ENCODE peak calls at places on chromosomes 11 and 22, in seven cellular contexts. A is K562, B is HepG2, J is GM12891, W is SK-N-SH, E is H1, F is GM12878. Z is an unnamed sample.

GRCh38 chr22:28891156-28891733 is 7.9 kb downstream of the ZNRF3 start:
- DNase-seq in B (no peak), F (no peak), A (no peak), J (no peak), E (no peak), W (peak), Z (no peak)

GRCh38 chr22:49992921-49993648 is 19.5 kb downstream of the IL17REL start:
- DNase-seq in B (peak), J (peak), F (no peak), E (no peak), A (peak), W (peak), Z (peak)

GRCh38 chr11:103619938-103620337 is 416.5 kb upstream of the DDI1 start:
- DNase-seq in E (no peak), W (no peak), A (no peak), B (no peak), F (no peak), J (no peak), Z (no peak)

GRCh38 chr11:46175401-46176002 is 54.2 kb upstream of the PHF21A start:
- DNase-seq in J (no peak), W (no peak), E (no peak), F (no peak), B (no peak), A (no peak), Z (no peak)

GRCh38 chr11:130726234-130726559 is 190.1 kb downstream of the SNX19 start:
- DNase-seq in E (no peak), J (no peak), B (no peak), A (no peak), W (no peak), F (no peak), Z (no peak)

GRCh38 chr22:38628444-38628843 is 27.7 kb downstream of the FAM227A start:
- DNase-seq in J (no peak), E (no peak), W (no peak), A (no peak), F (no peak), B (no peak), Z (no peak)

GRCh38 chr22:37672920-37673453 is 2.4 kb upstream of the LGALS1 start:
- DNase-seq in W (no peak), E (no peak), J (no peak), A (no peak), B (no peak), F (no peak), Z (no peak)

GRCh38 chr11:72712876-72713275 is 38.7 kb upstream of the PDE2A start:
- DNase-seq in F (no peak), E (no peak), W (peak), A (no peak), B (no peak), J (no peak), Z (no peak)

GRCh38 chr11:17221968-17222367 is 14.2 kb upstream of the PIK3C2A start:
- DNase-seq in F (no peak), B (no peak), E (no peak), A (no peak), J (no peak), W (no peak), Z (no peak)

GRCh38 chr11:74559934-74560309 is 32.5 kb upstream of the POLD3 start:
- DNase-seq in J (no peak), W (no peak), A (no peak), F (no peak), B (no peak), E (no peak), Z (no peak)

GRCh38 chr11:130871616-130872015 is 44.7 kb downstream of the SNX19 start:
- DNase-seq in J (no peak), W (no peak), A (no peak), E (no peak), B (no peak), F (no peak), Z (no peak)

GRCh38 chr11:59551651-59552521 is 40.5 kb downstream of the OR4D9 start:
- DNase-seq in B (peak), A (peak), W (peak), F (no peak), J (no peak), E (no peak), Z (no peak)

GRCh38 chr11:130156108-130157022 is 3.2 kb upstream of the ST14 start:
- DNase-seq in F (no peak), E (no peak), B (no peak), J (no peak), A (no peak), W (no peak), Z (no peak)

GRCh38 chr11:96905663-96906062 is 515.9 kb downstream of the JRKL start:
- DNase-seq in F (no peak), B (no peak), J (no peak), A (no peak), E (no peak), W (no peak), Z (no peak)
- TF ChIP-seq TAF1 in F (no peak), B (no peak), J (no peak), A (no peak), E (no peak), W (no peak), Z (no peak)

GRCh38 chr22:47055073-47055355 is 292.6 kb downstream of the TBC1D22A start:
- DNase-seq in E (no peak), W (no peak), J (no peak), B (no peak), A (no peak), F (no peak), Z (no peak)
- TF ChIP-seq TAF1 in E (no peak), W (no peak), J (no peak), B (no peak), A (no peak), F (no peak), Z (no peak)

DNA sequence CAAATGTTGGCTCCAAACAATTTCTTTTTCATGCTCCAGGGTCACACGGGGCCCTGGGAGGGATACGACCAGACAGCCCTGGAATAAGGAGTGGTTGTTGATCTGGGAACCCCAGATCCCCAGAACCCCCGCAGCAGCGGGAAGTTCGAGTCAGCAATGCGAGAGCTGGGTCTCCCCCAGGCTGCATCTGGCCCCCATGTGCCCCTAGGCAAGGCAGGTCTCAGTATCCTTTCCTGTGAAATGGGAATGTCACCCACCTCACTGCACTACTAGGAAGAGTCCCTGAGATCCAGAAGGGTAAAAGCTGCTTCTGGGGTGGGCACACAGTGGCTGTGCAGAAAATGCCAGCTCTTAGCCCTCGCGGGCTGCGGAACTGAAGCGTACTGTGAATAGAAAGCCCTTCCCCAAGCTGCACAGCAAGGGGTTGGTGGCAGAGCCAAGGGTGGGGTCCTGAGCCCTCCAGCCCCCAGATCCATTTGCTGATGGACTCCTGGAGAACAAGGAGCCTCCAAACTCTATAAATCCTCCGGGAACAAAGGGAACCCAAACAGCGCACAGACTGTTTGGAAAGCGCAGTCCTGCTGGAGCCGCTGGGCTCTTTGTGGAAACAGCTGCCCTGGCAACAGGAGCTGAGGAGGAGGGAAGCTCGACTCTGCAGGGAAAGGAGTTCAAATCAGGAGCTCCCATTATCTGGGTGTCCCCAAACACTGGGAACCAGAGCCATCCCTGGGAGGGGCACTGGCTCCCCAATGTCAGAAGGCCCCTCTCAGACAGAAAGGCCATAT is 68.2 kb upstream of the SHISAL1 start:
- DNase-seq in E (no peak), B (no peak), J (no peak), F (no peak), W (no peak), A (no peak), Z (no peak)
- TF ChIP-seq TAF1 in E (no peak), B (no peak), J (no peak), F (no peak), W (no peak), A (no peak), Z (no peak)

GRCh38 chr11:68014157-68014965 is 4.2 kb downstream of the ALDH3B1 start:
- DNase-seq in J (no peak), E (no peak), F (no peak), A (no peak), W (no peak), B (no peak), Z (no peak)
- TF ChIP-seq TAF1 in J (no peak), E (no peak), F (no peak), A (no peak), W (no peak), B (no peak), Z (no peak)

DNA sequence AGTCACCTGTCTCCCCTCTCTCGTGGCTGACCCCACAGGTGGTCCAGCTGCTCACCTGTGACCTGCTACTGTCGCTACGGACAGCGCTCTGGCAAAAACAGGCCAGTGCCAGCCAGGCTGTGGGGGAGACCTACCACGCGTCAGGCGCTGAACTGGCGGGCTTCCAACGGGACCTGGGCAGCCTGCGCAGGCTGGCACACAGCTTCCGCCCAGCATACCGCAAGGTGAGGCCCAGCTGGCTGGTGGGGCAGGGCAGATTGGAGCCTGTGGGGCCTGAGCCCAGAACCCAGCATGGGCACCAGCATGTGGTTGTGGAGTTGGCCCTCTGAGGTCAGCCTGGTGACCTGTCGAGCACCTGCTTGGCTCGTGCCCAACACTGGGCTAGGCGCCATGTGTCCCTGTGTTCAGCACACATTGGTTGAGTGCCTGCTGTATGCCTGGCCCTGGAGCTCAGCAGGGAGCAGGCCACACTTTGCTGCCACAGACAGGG is 11.9 kb downstream of the SHISA8 start:
- DNase-seq in B (no peak), A (no peak), W (no peak), E (no peak), J (no peak), F (no peak), Z (no peak)
- TF ChIP-seq TAF1 in B (no peak), A (no peak), W (no peak), E (no peak), J (no peak), F (no peak), Z (no peak)

DNA sequence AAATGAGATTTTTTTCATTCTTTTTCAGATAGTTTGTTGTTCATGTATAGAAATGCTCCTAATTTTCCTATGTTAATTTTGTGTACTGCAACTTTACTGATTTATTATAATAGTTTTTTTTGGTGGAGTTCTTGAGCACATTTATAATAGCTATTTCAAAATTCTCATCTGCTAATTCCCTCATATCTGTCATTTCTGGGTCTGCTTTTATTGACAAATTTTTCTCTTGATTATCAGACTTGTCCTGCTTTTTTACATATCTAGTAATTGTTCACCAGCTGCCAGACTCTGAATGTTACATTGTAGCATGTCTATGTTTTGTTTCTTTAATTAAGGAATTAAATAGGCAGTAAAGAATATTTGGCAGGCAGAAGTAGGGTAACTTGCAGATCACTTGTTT is 60.9 kb upstream of the PARVA start:
- DNase-seq in F (no peak), B (no peak), E (no peak), W (no peak), A (no peak), J (no peak), Z (no peak)
- TF ChIP-seq TAF1 in F (no peak), B (no peak), E (no peak), W (no peak), A (no peak), J (no peak), Z (no peak)

DNA sequence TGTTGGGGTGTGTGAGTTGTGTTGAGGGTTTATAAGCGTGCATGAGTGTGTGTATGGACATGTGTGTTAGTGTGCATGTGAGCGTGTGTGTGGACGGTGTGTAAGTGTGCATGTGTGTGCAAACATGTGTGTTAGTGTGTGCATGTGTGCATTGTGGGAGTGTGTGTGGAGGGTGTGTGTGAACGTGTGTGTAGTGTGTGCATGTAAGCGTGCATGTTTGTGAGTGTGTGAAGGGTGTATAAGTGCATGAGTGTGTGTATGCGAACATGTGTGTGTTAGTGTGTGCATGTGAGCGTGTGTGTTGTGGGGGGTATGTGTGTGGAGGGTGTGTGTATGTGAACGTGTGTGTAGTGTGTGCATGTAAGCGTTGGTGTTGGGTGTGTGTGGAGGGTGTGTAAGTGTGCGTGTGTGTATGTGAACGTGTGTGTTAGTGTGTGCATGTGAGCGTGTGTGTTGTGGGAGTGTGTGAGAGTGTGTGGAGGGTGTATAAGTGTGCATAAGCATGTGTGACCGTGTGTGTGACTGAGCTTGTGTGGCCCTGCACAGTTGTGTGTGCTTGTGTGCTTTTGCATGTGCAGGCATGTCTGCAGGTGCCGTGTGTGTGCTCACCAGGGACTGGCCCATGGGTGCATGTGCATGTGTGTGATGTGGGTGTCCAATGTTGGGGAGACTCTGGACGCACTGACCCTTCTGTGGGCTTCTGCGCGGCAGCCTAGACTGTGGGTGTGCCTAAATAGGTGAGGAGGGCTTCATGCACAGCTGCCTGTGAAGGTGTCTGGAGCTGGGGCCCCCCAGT is 866.2 kb downstream of the TBC1D22A start:
- DNase-seq in J (no peak), F (no peak), B (no peak), A (no peak), E (no peak), W (no peak), Z (no peak)
- TF ChIP-seq TAF1 in J (no peak), F (no peak), B (no peak), A (no peak), E (no peak), W (no peak), Z (no peak)

DNA sequence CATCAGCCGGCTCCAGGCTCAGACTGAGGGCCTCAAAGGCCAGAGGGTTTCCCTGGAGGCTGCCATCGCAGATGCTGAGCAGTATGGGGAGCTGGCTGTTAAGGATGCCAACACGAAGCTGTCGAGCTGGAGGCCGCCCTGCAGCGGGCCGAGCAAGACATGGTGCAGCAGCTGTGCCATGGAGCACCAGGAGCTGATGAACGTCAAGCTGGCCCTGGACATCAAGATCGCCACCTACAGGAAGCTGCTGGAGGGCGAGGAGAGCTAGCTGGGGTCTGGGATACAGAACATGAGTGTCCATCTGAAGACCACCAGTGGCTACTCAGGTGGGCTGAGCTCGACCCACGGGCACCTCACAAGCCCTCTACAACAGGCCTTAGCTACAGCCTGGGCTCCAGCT is 4.0 kb upstream of the SCUBE2 start:
- DNase-seq in B (no peak), W (no peak), A (no peak), E (no peak), J (no peak), F (no peak), Z (no peak)
- TF ChIP-seq TAF1 in B (no peak), W (no peak), A (no peak), E (no peak), J (no peak), F (no peak), Z (no peak)

DNA sequence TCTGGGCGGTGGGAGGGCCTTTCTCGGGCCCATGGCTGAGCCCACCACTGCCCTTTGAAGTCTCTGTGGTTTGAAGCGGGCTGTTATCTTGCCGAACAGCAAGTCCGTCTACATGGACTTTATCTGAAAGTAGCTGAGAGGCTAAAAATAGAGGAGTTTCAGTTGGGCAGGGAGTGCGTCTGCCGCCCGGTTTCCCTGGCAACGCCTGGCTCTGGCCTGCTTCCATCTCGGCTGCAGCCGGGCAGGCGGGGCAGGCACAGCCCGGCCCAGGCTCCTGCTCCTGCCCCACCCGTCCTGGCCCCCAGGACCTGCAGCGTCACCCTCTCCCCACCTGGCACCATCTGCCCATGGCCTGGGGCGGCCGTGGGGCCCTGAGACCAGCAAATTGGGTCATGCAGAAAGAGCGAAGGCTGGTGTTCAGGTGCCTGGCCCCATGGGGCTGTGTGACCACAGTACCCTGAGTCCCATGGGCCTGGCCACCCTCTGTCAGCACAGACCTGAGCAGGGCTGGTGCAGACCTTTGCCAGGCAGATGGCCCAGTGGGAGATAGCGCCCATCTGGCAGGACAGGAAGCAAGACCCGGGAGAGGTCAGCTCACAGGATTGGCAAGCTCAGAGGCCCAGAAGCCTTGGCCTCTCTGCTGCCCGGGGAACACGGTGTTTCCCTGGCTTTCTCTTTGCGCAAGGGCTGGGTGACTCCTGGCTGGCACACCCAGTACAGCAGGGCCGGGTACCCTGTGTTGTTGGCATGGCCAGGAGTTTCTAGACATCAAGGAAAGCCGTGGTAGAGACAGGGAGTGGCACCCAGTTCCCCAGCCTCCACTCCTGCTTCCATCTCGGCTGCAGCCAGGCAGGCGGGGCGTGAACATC is 79.1 kb upstream of the KCNQ1OT1 start:
- DNase-seq in W (peak), B (peak), A (peak), F (no peak), J (peak), E (no peak), Z (peak)
- TF ChIP-seq TAF1 in W (no peak), B (no peak), A (no peak), F (no peak), J (no peak), E (no peak), Z (no peak)

Z was measured in GM12892.